ENCODE peak calls at places on chromosome 5, in eight cellular contexts. Q, V, T, J, C, M, A and K are unnamed samples.

GRCh38 chr5:83475540-83476469 is 4.3 kb downstream of the VCAN start:
- DNase-seq in Q (peak), V (no peak), T (peak), J (peak), C (no peak), M (no peak), A (peak), K (no peak)

GRCh38 chr5:64513492-64513891 is 7.7 kb downstream of the RGS7BP start:
- DNase-seq in Q (no peak), V (no peak), T (no peak), J (no peak), C (no peak), M (no peak), A (no peak), K (no peak)

GRCh38 chr5:66810747-66811355 is 214.7 kb downstream of the MAST4 start:
- DNase-seq in Q (no peak), V (no peak), T (no peak), J (peak), C (no peak), M (no peak), A (no peak), K (no peak)

GRCh38 chr5:132504746-132505145 is 14.2 kb upstream of the IRF1 start:
- DNase-seq in Q (no peak), V (no peak), T (no peak), J (no peak), C (no peak), M (no peak), A (no peak), K (no peak)

GRCh38 chr5:149153751-149154610 is 12.7 kb downstream of the ABLIM3 start:
- DNase-seq in Q (peak), V (peak), T (no peak), J (peak), C (peak), M (no peak), A (peak), K (no peak)

GRCh38 chr5:124696898-124697297 is 49.5 kb downstream of the ZNF608 start:
- DNase-seq in Q (no peak), V (no peak), T (no peak), J (no peak), C (no peak), M (no peak), A (no peak), K (no peak)

GRCh38 chr5:37771731-37772130 is 68.1 kb downstream of the GDNF start:
- DNase-seq in Q (peak), V (no peak), T (peak), J (peak), C (no peak), M (no peak), A (peak), K (no peak)

GRCh38 chr5:133065482-133065881 is 13.7 kb downstream of the HSPA4 start:
- DNase-seq in Q (no peak), V (no peak), T (no peak), J (no peak), C (no peak), M (no peak), A (peak), K (no peak)

GRCh38 chr5:163889369-163889768 is 383.9 kb downstream of the MAT2B start:
- DNase-seq in Q (peak), V (no peak), T (no peak), J (peak), C (no peak), M (no peak), A (no peak), K (no peak)

GRCh38 chr5:6461793-6462650 is 13.4 kb downstream of the UBE2QL1 start:
- DNase-seq in Q (no peak), V (no peak), T (no peak), J (no peak), C (no peak), M (no peak), A (no peak), K (no peak)

GRCh38 chr5:167861134-167861930 is 430.1 kb upstream of the WWC1 start:
- DNase-seq in Q (peak), V (no peak), T (no peak), J (peak), C (no peak), M (no peak), A (peak), K (no peak)

GRCh38 chr5:13664377-13664776 is 280.1 kb downstream of the DNAH5 start:
- DNase-seq in Q (peak), V (no peak), T (peak), J (peak), C (no peak), M (no peak), A (peak), K (no peak)

GRCh38 chr5:2006193-2006970 is 123.7 kb upstream of the IRX4 start:
- DNase-seq in Q (no peak), V (no peak), T (no peak), J (no peak), C (no peak), M (no peak), A (no peak), K (no peak)

GRCh38 chr5:172188893-172189692 is 1.1 kb upstream of the STK10 start:
- DNase-seq in Q (no peak), V (no peak), T (no peak), J (no peak), C (no peak), M (no peak), A (no peak), K (no peak)

GRCh38 chr5:38622723-38623129 is 66.3 kb upstream of the LIFR start:
- DNase-seq in Q (no peak), V (no peak), T (no peak), J (peak), C (no peak), M (no peak), A (no peak), K (no peak)

GRCh38 chr5:68962632-68963484 is 131.0 kb upstream of the SLC30A5 start:
- DNase-seq in Q (peak), V (no peak), T (no peak), J (peak), C (peak), M (peak), A (peak), K (peak)

DNA sequence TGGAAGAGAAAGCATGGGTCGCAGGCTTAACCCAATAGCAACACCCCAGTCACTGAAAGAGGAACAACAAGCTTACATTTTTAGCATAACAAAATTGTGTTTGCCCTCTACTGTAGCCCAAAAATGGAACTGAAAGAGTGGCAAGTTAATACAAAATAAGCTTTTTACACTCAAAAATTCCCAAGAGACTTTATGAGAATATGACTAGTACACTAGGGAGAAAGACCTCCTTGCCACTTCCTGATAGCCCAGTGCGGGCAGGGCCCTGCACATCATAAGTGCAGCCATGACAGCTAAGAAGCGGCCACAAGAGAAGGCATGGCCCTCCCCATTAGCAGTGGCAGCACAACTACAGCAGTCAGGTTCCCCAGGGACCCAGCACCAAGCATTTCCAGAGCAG is 481.9 kb downstream of the DTWD2 start:
- DNase-seq in Q (no peak), V (no peak), T (no peak), J (no peak), C (no peak), M (no peak), A (no peak), K (no peak)
- TF ChIP-seq CTCF in Q (no peak), V (no peak), T (no peak), J (no peak), C (no peak), M (no peak), A (no peak), K (no peak)

GRCh38 chr5:113294341-113295110 is 140.3 kb downstream of the TSSK1B start:
- DNase-seq in Q (peak), V (peak), T (no peak), J (peak), C (peak), M (peak), A (peak), K (peak)
- TF ChIP-seq CTCF in Q (peak), V (peak), T (peak), J (peak), C (no peak), M (no peak), A (no peak), K (no peak)

GRCh38 chr5:80760178-80760577 is 105.4 kb upstream of the DHFR start:
- DNase-seq in Q (no peak), V (no peak), T (no peak), J (no peak), C (no peak), M (no peak), A (no peak), K (no peak)
- TF ChIP-seq CTCF in Q (no peak), V (no peak), T (no peak), J (no peak), C (no peak), M (no peak), A (no peak), K (no peak)

GRCh38 chr5:71836084-71836483 is 117.0 kb downstream of the CARTPT start:
- DNase-seq in Q (peak), V (no peak), T (no peak), J (peak), C (no peak), M (no peak), A (no peak), K (no peak)
- TF ChIP-seq CTCF in Q (peak), V (no peak), T (peak), J (peak), C (peak), M (no peak), A (no peak), K (no peak)

GRCh38 chr5:150176745-150177485 is 10.3 kb downstream of the CDX1 start:
- DNase-seq in Q (no peak), V (no peak), T (no peak), J (no peak), C (no peak), M (no peak), A (no peak), K (no peak)

GRCh38 chr5:150173154-150173553 is 6.6 kb downstream of the CDX1 start:
- DNase-seq in Q (no peak), V (no peak), T (no peak), J (no peak), C (no peak), M (no peak), A (peak), K (no peak)

GRCh38 chr5:150174285-150174684 is 7.7 kb downstream of the CDX1 start:
- DNase-seq in Q (no peak), V (no peak), T (no peak), J (no peak), C (no peak), M (no peak), A (no peak), K (no peak)

GRCh38 chr5:150175536-150175935 is 9.0 kb downstream of the CDX1 start:
- DNase-seq in Q (peak), V (no peak), T (no peak), J (peak), C (no peak), M (peak), A (peak), K (peak)

DNA sequence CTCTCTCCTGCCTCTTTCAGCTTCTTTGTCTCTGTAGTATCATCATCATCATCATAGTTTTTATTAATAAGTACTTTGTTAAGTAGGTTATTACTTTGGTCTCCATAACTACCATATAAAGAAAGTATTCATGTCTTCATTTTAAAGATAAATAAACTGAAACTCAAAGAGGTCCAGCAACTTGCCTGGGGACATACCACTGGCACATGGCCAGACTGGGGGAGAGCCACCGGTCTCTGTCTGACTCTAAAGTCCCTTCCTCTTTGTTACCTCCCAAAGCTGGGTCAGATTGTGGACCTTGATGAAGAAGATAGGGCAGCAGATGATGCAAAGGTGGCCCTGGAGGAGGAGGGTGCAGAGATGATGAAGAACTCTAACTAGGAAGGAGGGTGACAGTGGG is 8.5 kb downstream of the CDX1 start:
- DNase-seq in Q (no peak), V (no peak), T (no peak), J (no peak), C (no peak), M (no peak), A (no peak), K (no peak)
- TF ChIP-seq CTCF in Q (no peak), V (no peak), T (no peak), J (no peak), C (no peak), M (no peak), A (no peak), K (no peak)

DNA sequence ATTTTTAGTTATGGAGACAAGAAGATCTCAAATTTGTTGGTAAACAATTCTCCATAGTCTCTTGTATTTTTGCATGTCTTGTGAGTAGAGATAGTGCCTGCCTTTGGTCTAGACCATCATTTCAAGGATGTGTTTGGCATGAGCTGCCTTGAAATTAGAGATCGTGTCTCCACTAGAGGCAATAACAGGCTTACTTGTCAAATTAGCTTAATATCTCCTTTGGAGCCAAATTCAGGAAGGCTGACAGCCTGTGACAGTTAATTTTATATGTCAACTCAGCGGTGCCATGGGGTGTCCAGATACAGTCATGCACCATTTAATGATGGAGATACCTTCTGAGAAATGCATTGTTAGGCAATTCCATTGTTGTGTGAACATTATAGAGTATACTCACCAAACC is 24.8 kb upstream of the PRDM9 start:
- DNase-seq in Q (no peak), V (no peak), T (no peak), J (no peak), C (no peak), M (no peak), A (no peak), K (no peak)
- TF ChIP-seq CTCF in Q (no peak), V (no peak), T (no peak), J (no peak), C (no peak), M (no peak), A (no peak), K (no peak)

DNA sequence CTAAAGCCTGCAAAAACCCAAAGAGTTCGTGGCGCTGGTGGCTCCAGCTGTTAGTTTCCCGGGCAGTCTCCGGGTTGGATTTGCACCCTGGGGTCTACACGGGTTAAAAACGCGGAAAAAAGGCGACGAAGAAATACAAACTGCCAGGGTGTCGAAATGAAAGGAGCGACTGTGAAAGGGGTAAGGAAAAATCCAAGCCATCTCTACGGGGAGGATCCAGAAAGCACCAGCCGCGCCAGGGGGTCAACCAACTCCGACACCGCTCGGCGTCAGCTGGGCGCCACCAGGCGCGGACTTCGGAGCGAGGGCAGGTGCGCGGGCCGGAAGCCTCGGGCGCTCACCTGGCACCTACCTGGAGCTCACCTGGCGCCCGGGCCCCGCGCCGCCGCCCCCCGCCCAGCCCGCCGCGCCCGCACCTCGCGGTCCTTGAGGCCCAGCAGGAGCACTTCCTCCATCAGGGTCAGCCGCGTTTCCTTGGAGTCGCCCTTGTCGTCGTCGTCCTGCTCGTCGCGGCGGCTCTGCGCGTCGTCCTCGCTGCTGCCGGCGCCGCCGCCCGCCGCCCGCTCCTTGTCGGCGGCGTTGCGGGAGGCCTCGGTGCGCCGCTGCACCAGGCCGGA is 617 bp downstream of the GOLPH3 start:
- DNase-seq in Q (peak), V (peak), T (peak), J (peak), C (peak), M (peak), A (peak), K (peak)
- TF ChIP-seq CTCF in Q (no peak), V (no peak), T (no peak), J (no peak), C (no peak), M (no peak), A (no peak), K (no peak)

DNA sequence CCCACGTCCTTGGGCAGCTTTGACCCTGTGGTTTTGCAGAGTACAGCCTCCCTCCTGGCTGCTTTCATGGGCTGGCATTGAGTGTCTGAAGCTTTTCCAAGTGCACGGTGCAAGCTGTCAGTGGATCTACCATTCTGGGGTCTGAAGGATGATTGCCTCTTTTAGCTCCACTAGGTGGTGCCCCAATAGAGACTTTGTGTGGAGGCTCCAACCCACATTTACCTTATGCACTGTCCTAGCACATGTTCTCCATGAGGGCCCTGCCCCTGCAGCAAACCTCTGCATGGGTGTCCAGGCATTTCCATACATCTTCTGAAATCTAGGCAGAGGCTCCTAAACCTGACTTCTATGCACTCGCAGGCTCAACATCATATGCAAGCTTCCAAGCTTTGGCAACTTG is 644.2 kb upstream of the CDH9 start:
- DNase-seq in Q (peak), V (no peak), T (no peak), J (peak), C (no peak), M (no peak), A (peak), K (no peak)
- TF ChIP-seq CTCF in Q (no peak), V (no peak), T (peak), J (peak), C (no peak), M (no peak), A (peak), K (no peak)

DNA sequence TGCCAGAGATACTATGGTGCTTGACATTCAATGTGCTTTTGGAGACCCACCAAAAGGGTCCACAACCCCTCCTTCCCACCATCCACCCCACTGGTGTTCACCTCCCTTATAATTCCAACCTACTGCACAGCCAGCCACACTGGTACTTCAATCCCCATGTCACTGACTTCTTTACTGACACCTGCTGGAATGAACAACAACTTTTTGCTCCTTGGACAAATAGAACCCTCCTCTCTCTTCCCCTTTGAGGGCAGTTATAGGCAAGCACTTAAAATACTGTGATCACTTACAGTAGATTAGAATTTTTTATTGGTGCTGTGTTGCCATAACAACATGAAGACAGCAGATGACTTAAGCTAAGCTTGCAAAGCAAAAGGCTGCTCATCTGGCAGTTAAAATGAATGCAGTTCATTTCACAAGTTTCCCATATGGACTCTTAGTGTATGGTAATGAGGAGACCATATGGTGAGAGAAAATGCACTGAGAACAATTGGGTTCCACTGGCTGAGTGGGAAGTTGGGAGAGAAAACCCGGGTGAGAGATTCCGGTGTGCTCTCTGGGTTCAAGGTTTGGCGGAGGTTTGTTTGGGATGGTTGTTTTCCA is 374.4 kb downstream of the EBF1 start:
- DNase-seq in Q (no peak), V (no peak), T (no peak), J (no peak), C (no peak), M (no peak), A (peak), K (no peak)
- TF ChIP-seq CTCF in Q (no peak), V (no peak), T (no peak), J (no peak), C (no peak), M (peak), A (no peak), K (peak)